ENCODE peak calls at places on chromosomes 7 and 10, in eight cellular contexts. H, C, V, M, T, J, Q and Z are unnamed samples.
A peak's percentile ranks its signal among the peaks of the same experiment; 100 is the strongest.

GRCh38 chr10:51422311-51423120 is 276.9 kb downstream of the CSTF2T start:
- DNase-seq in H (peak; percentile 81), C (peak; percentile 16), V (no peak), M (peak; percentile 21), T (peak; percentile 15), J (peak; percentile 5), Q (peak; percentile 55), Z (peak; percentile 60)

GRCh38 chr7:107898997-107899594 is 8.1 kb downstream of the DLD start:
- DNase-seq in H (no peak), C (no peak), V (no peak), M (no peak), T (no peak), J (no peak), Q (no peak), Z (no peak)

GRCh38 chr10:7955446-7955845 is 99.0 kb upstream of the GATA3 start:
- DNase-seq in H (no peak), C (no peak), V (no peak), M (no peak), T (no peak), J (no peak), Q (no peak), Z (no peak)

GRCh38 chr10:42850931-42851330 is 68.3 kb downstream of the BMS1 start:
- DNase-seq in H (no peak), C (no peak), V (peak; percentile 92), M (no peak), T (no peak), J (no peak), Q (no peak), Z (no peak)

GRCh38 chr7:104136561-104136960 is 71.3 kb downstream of the ORC5 start:
- DNase-seq in H (no peak), C (no peak), V (no peak), M (no peak), T (no peak), J (no peak), Q (no peak), Z (no peak)

GRCh38 chr7:66880009-66880554 is 40.9 kb upstream of the TMEM248 start:
- DNase-seq in H (no peak), C (no peak), V (no peak), M (no peak), T (no peak), J (no peak), Q (no peak), Z (no peak)

GRCh38 chr10:60203993-60204618 is 185.6 kb downstream of the ANK3 start:
- DNase-seq in H (no peak), C (peak; percentile 12), V (no peak), M (peak; percentile 30), T (peak; percentile 5), J (no peak), Q (no peak), Z (no peak)

GRCh38 chr7:366171-366916 is 76.4 kb downstream of the FOXL3 start:
- DNase-seq in H (no peak), C (no peak), V (no peak), M (peak; percentile 79), T (no peak), J (no peak), Q (no peak), Z (peak; percentile 22)

GRCh38 chr7:44104880-44105771 is 981 bp downstream of the AEBP1 start:
- DNase-seq in H (peak; percentile 72), C (no peak), V (no peak), M (peak; percentile 80), T (no peak), J (no peak), Q (no peak), Z (peak; percentile 81)

GRCh38 chr7:27098493-27099223 is 2.9 kb upstream of the HOXA1 start:
- DNase-seq in H (peak; percentile 67), C (no peak), V (no peak), M (no peak), T (no peak), J (no peak), Q (no peak), Z (peak; percentile 87)

GRCh38 chr7:87110778-87111177 is 41.5 kb upstream of the DMTF1 start:
- DNase-seq in H (no peak), C (no peak), V (no peak), M (no peak), T (peak; percentile 36), J (no peak), Q (no peak), Z (no peak)

GRCh38 chr7:7805511-7806153 is 87.2 kb upstream of the RPA3 start:
- DNase-seq in H (no peak), C (no peak), V (no peak), M (no peak), T (no peak), J (no peak), Q (no peak), Z (no peak)

GRCh38 chr10:30505543-30506298 is 71.7 kb downstream of the MAP3K8 start:
- DNase-seq in H (no peak), C (no peak), V (no peak), M (no peak), T (peak; percentile 56), J (no peak), Q (no peak), Z (no peak)

GRCh38 chr7:100370746-100371145 is 2.5 kb upstream of the PILRA start:
- DNase-seq in H (no peak), C (no peak), V (no peak), M (no peak), T (no peak), J (no peak), Q (no peak), Z (peak; percentile 15)

GRCh38 chr10:48623607-48624132 is 18.8 kb upstream of the ARHGAP22 start:
- DNase-seq in H (no peak), C (no peak), V (no peak), M (no peak), T (no peak), J (no peak), Q (no peak), Z (no peak)

GRCh38 chr7:151038951-151039849 is 9.1 kb upstream of the ASIC3 start:
- DNase-seq in H (peak; percentile 66), C (no peak), V (no peak), M (peak; percentile 87), T (peak; percentile 67), J (no peak), Q (no peak), Z (peak; percentile 92)

GRCh38 chr7:46651070-46651469 is 730.0 kb upstream of the IGFBP3 start:
- DNase-seq in H (no peak), C (peak; percentile 89), V (peak; percentile 92), M (no peak), T (no peak), J (no peak), Q (no peak), Z (no peak)

DNA sequence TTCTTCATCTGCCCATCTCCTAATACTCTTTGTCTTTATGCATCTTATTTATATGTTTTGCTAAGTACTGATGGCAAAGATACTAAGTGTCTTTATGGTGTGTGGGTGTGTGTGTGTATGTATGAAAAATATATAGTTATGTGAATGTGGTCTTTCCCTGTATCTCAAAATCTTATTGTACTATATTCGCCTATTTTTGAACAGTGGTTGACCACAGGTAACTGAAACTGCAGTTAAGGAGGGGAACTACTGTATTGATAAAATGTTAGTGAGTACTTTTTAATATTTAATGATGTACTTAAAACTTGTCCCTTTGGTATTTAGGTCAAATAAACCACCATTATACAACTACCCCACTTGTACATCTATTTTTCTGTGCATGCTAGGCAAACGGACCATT is 85.9 kb downstream of the ADD3 start:
- DNase-seq in H (no peak), C (no peak), V (no peak), M (no peak), T (no peak), J (no peak), Q (no peak), Z (no peak)
- H3K4me1 ChIP-seq in H (no peaks in the 10 kb centered on the region), C (no peaks in the 10 kb centered on the region), V (peaks cover 3% of the 10 kb centered on the region), M (peaks cover 6% of the 10 kb centered on the region), T (no peaks in the 10 kb centered on the region), J (no peaks in the 10 kb centered on the region), Q (no peaks in the 10 kb centered on the region), Z (no peaks in the 10 kb centered on the region)

GRCh38 chr7:155339474-155339873 is 41.8 kb downstream of the INSIG1 start:
- DNase-seq in H (peak; percentile 43), C (no peak), V (no peak), M (no peak), T (no peak), J (no peak), Q (no peak), Z (no peak)
- H3K9ac ChIP-seq in H (no peak overlapping the region), C (no peak overlapping the region), V (no peak overlapping the region), M (no peak overlapping the region), T (no peak overlapping the region), J (no peak overlapping the region), Q (no peak overlapping the region), Z (no peak overlapping the region)

DNA sequence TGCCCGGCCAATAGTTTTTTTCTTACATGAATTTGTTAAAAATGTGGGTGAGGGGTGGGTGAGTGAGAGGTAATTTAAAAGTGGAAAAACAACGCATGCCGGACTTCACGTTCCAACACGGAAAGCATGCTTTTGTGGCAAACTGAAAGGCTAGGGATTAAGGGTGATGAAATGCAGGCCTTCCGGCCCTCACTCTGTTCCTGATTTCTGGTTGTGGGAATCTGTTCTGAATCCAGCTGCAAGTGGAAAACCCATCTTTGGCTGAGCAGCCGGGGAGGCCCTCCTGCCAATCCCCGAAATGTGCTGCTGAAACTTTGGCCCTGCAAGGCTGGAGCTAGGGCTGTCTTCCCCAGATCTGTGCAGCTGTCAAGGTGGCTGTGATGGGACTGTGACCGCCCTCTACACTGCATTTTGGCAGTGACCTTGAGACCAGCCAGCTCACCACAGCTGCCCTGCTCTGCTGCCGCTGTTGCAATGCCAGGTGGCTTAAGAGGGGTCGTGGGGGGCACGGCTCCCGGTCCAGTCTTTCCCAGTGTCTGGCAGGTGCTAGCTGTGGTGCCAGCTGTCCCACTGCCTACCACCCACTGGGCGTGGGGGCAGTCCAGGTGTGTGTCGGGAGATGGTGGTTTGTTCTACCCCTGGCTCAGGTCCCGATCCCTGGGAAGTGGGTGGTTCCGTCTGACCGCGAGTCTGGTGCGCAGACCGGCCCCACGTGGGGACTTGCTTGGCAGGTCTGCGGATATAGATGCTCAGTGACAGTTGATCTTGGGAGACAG is 39.0 kb downstream of the TET1 start:
- DNase-seq in H (peak; percentile 73), C (no peak), V (no peak), M (peak; percentile 58), T (peak; percentile 56), J (no peak), Q (peak; percentile 56), Z (peak; percentile 78)
- H3K4me1 ChIP-seq in H (peaks cover 16% of the 10 kb centered on the region), C (peaks cover 28% of the 10 kb centered on the region), V (peaks cover 21% of the 10 kb centered on the region), M (peaks cover 34% of the 10 kb centered on the region), T (peaks cover 72% of the 10 kb centered on the region), J (peaks cover 9% of the 10 kb centered on the region), Q (peaks cover 2% of the 10 kb centered on the region), Z (peaks cover 5% of the 10 kb centered on the region)

GRCh38 chr10:66746711-66747110 is 179.1 kb upstream of the LRRTM3 start:
- DNase-seq in H (no peak), C (no peak), V (no peak), M (no peak), T (no peak), J (no peak), Q (no peak), Z (no peak)
- H3K9ac ChIP-seq in H (no peak overlapping the region), C (no peak overlapping the region), V (no peak overlapping the region), M (no peak overlapping the region), T (no peak overlapping the region), J (no peak overlapping the region), Q (no peak overlapping the region), Z (no peak overlapping the region)

GRCh38 chr7:89926721-89927120 is 227.5 kb upstream of the STEAP1 start:
- DNase-seq in H (no peak), C (no peak), V (no peak), M (no peak), T (no peak), J (no peak), Q (no peak), Z (no peak)
- H3K4me1 ChIP-seq in H (no peaks in the 10 kb centered on the region), C (no peaks in the 10 kb centered on the region), V (no peaks in the 10 kb centered on the region), M (no peaks in the 10 kb centered on the region), T (no peaks in the 10 kb centered on the region), J (no peaks in the 10 kb centered on the region), Q (no peaks in the 10 kb centered on the region), Z (no peaks in the 10 kb centered on the region)

GRCh38 chr10:44416021-44416758 is 31.3 kb upstream of the CXCL12 start:
- DNase-seq in H (no peak), C (no peak), V (no peak), M (no peak), T (no peak), J (no peak), Q (peak; percentile 4), Z (no peak)
- H3K9ac ChIP-seq in H (no peak overlapping the region), C (no peak overlapping the region), V (no peak overlapping the region), M (no peak overlapping the region), T (no peak overlapping the region), J (no peak overlapping the region), Q (no peak overlapping the region), Z (no peak overlapping the region)